ENCODE peak calls at places on chromosomes 5 and 9, in nine cellular contexts. V, J, N, L, Q, Y, O, D and F are unnamed samples.

GRCh38 chr5:143061161-143061945 is 291.2 kb downstream of the ARHGAP26 start:
- DNase-seq in L (no peak), V (no peak), Y (no peak), N (no peak), Q (peak; percentile 86), O (no peak), J (peak; percentile 75), D (no peak), F (no peak)

GRCh38 chr9:101479337-101480045 is 43.9 kb upstream of the ALDOB start:
- DNase-seq in V (peak; percentile 45), Y (no peak), N (no peak), J (no peak), O (no peak), L (no peak), D (no peak), Q (no peak), F (no peak)

GRCh38 chr5:9207820-9208418 is 338.0 kb downstream of the SEMA5A start:
- DNase-seq in O (no peak), D (no peak), Q (peak; percentile 66), Y (peak; percentile 55), L (no peak), V (peak; percentile 64), N (peak; percentile 52), J (peak; percentile 35), F (no peak)

GRCh38 chr9:89179535-89179919 is 909 bp upstream of the SHC3 start:
- DNase-seq in O (no peak), V (peak; percentile 33), N (peak; percentile 27), L (no peak), D (no peak), Q (no peak), J (no peak), Y (peak; percentile 4), F (no peak)

GRCh38 chr5:139446956-139447779 is 7.8 kb upstream of the DNAJC18 start:
- DNase-seq in N (no peak), Q (no peak), Y (no peak), V (no peak), O (no peak), D (no peak), L (no peak), J (no peak), F (no peak)

GRCh38 chr5:5139358-5140050 is 626 bp upstream of the ADAMTS16 start:
- DNase-seq in L (no peak), D (no peak), N (no peak), O (no peak), V (no peak), Y (peak; percentile 32), J (no peak), Q (no peak), F (no peak)

GRCh38 chr9:27384262-27385014 is 87.5 kb upstream of the EQTN start:
- DNase-seq in O (no peak), L (no peak), V (no peak), Q (no peak), N (no peak), Y (no peak), J (no peak), D (no peak), F (no peak)

GRCh38 chr5:55356896-55357295 is 49.1 kb downstream of the MTREX start:
- DNase-seq in Y (no peak), Q (no peak), O (no peak), N (no peak), V (no peak), D (no peak), L (no peak), J (no peak), F (no peak)

GRCh38 chr5:126490167-126490937 is 67.1 kb downstream of the GRAMD2B start:
- DNase-seq in J (no peak), L (no peak), N (no peak), V (peak; percentile 56), D (no peak), Q (no peak), Y (no peak), O (peak; percentile 73), F (no peak)

GRCh38 chr5:118249386-118249785 is 739.0 kb downstream of the DTWD2 start:
- DNase-seq in D (no peak), Y (no peak), J (no peak), N (no peak), L (no peak), O (no peak), V (no peak), Q (no peak), F (no peak)

GRCh38 chr5:150624334-150625163 is 15.9 kb upstream of the SYNPO start:
- DNase-seq in Q (no peak), V (peak; percentile 71), L (no peak), O (peak; percentile 83), J (no peak), N (no peak), Y (peak; percentile 63), D (no peak), F (no peak)

GRCh38 chr5:111425205-111425604 is 87.1 kb downstream of the STARD4 start:
- DNase-seq in O (no peak), Y (no peak), V (peak; percentile 34), Q (no peak), D (no peak), L (no peak), J (no peak), N (no peak), F (no peak)
- H3K27ac ChIP-seq in O (no peak overlapping the region), Y (no peak overlapping the region), V (no peak overlapping the region), Q (no peak overlapping the region), D (no peak overlapping the region), L (no peak overlapping the region), J (no peak overlapping the region), N (no peak overlapping the region), F (no peak overlapping the region)

GRCh38 chr9:33374634-33375237 is 27.6 kb downstream of the AQP7 start:
- DNase-seq in Y (peak; percentile 89), Q (peak; percentile 27), O (peak; percentile 92), V (peak; percentile 94), D (peak; percentile 79), L (peak; percentile 78), N (peak; percentile 77), J (peak; percentile 39), F (peak; percentile 80)

GRCh38 chr9:33377089-33377715 is 25.2 kb downstream of the AQP7 start:
- DNase-seq in L (no peak), O (no peak), V (no peak), N (no peak), Y (no peak), J (no peak), Q (no peak), D (no peak), F (no peak)

GRCh38 chr9:33375841-33376321 is 26.5 kb downstream of the AQP7 start:
- DNase-seq in D (no peak), O (no peak), L (no peak), Q (no peak), V (peak; percentile 2), J (no peak), Y (no peak), N (no peak), F (no peak)

GRCh38 chr9:33374190-33374589 is 28.2 kb downstream of the AQP7 start:
- DNase-seq in D (no peak), L (no peak), O (no peak), Q (no peak), Y (no peak), N (no peak), J (no peak), V (no peak), F (no peak)

DNA sequence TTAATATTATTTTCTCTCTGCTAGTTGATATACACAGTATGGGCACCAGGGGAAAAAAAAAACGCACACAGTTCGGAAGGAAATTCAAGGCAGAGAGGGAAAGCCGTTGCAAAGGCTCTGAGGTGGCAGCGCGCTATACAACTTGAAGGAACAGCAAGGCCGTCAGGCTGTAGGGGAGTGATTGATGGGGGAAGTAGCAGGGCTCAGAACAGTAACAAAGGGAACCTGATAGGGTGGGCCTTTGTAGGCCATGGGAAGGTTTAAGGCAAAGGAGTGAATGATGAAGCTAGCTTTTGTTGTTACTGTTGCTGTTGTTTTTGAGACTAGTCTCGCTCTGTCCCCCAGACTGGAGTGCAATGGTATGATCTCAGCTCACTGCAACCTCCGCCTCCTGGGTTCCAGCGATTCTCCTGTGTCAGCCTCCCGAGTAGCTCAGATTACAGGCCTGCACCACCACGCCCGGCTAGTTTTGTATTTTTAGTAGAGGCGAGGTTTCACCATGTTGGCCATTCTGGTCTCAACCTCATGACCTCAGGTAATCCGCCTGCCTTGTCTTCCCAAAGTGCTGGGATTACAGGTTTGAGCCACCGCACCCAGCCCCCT is 27.0 kb downstream of the AQP7 start:
- DNase-seq in N (no peak), V (peak; percentile 71), Q (no peak), O (peak; percentile 77), L (no peak), J (no peak), D (no peak), Y (no peak), F (no peak)
- H3K4me1 ChIP-seq in N (peaks cover 4% of the 10 kb centered on the region), V (no peaks in the 10 kb centered on the region), Q (no peaks in the 10 kb centered on the region), O (no peaks in the 10 kb centered on the region), L (no peaks in the 10 kb centered on the region), J (peaks cover 2% of the 10 kb centered on the region), D (peaks cover 8% of the 10 kb centered on the region), Y (peaks cover 3% of the 10 kb centered on the region), F (no peaks in the 10 kb centered on the region)

DNA sequence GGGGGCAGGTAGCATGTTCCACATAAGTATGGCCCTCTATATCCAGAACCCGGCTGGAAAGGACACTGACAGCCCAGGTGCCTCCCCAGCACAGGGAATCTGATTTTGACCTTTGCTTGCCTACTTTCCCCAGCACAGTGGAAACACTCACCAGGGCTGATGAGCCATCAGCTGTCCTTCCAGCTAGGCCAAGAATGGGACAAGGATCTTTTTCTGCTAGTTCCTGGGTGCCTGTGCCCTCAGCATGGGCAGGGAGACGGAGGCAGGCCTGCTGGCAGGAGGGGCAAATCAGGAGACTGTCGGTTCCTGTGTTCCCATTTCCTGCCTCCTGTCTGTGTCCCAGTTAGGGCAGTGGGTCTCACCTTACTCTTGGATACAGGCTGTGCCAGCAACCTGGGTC is 1.1 kb downstream of the CYFIP2 start:
- DNase-seq in O (no peak), V (no peak), J (no peak), Y (no peak), Q (no peak), D (no peak), L (no peak), N (no peak), F (no peak)
- H3K27ac ChIP-seq in O (no peak overlapping the region), V (no peak overlapping the region), J (no peak overlapping the region), Y (peak overlapping the region; percentile 59), Q (no peak overlapping the region), D (no peak overlapping the region), L (no peak overlapping the region), N (peak overlapping the region; percentile 75), F (no peak overlapping the region)

DNA sequence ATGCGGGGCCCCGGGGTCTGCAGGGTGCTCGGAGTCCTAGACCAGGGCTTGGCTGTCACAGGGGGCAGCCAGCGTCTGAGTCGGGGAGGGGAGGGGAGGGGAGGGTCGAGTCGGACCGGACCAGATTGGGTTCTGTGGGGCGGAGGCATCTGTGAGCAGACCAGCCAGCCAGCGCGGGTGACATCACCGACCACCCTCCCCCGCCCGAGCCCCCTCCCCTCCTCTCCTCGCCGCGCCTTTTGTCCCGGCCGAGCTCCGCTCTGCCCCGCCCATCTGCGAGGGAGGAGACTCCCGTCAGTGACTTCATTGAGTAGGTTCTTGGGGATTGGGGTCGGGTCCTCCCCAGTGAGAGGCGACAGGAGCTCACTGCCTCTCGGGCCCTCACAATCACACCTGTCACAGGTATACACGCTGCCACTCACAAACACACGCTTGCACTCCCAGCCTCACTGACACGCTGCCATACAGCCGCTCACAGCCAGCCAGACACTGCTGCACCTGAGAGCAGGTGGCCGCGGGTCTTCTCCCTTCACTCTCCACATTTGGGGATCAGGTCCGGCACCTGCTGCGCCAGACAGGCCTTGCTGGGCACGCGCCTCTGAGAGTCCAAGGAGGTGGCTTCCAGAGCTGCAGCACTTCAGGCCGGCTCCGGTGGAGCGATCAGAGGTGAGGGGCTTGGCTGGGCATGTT is 546 bp downstream of the DNAJB5 start:
- DNase-seq in Q (peak; percentile 10), J (no peak), V (peak; percentile 95), D (peak; percentile 71), O (peak; percentile 94), Y (peak; percentile 85), L (peak; percentile 77), N (no peak), F (no peak)
- H3K4me1 ChIP-seq in Q (peaks cover 11% of the 10 kb centered on the region), J (peaks cover 39% of the 10 kb centered on the region), V (peaks cover 56% of the 10 kb centered on the region), D (peaks cover 37% of the 10 kb centered on the region), O (peaks cover 22% of the 10 kb centered on the region), Y (peaks cover 41% of the 10 kb centered on the region), L (no peaks in the 10 kb centered on the region), N (peaks cover 46% of the 10 kb centered on the region), F (peaks cover 21% of the 10 kb centered on the region)